ENCODE peak calls at places on chromosomes 12 and 14, in five cellular contexts. I, U, T, C and A are unnamed samples.

GRCh38 chr14:90005441-90005840 is 49.7 kb downstream of the TDP1 start:
- DNase-seq in I (no peak), U (no peak), T (no peak), C (no peak), A (no peak)

GRCh38 chr12:124568431-124569374 is 1.3 kb upstream of the NCOR2 start:
- DNase-seq in I (peak; percentile 94), U (peak; percentile 53), T (no peak), C (peak; percentile 65), A (peak; percentile 79)

GRCh38 chr12:92827836-92828431 is 101.2 kb downstream of the EEA1 start:
- DNase-seq in I (peak; percentile 49), U (peak; percentile 12), T (peak; percentile 46), C (no peak), A (peak; percentile 36)

GRCh38 chr14:93332032-93332852 is 594 bp downstream of the BTBD7 start:
- DNase-seq in I (peak; percentile 49), U (no peak), T (peak; percentile 40), C (peak; percentile 80), A (no peak)

GRCh38 chr14:79056879-79057278 is 886.7 kb downstream of the NRXN3 start:
- DNase-seq in I (peak; percentile 97), U (no peak), T (no peak), C (no peak), A (no peak)

GRCh38 chr14:21090194-21090939 is 8.1 kb downstream of the ZNF219 start:
- DNase-seq in I (no peak), U (no peak), T (no peak), C (peak; percentile 90), A (peak; percentile 58)

GRCh38 chr14:22547948-22548750 is 40.9 kb downstream of the DAD1 start:
- DNase-seq in I (no peak), U (no peak), T (no peak), C (no peak), A (no peak)

GRCh38 chr12:46269429-46270241 is 792 bp upstream of the SLC38A1 start:
- DNase-seq in I (no peak), U (no peak), T (no peak), C (peak; percentile 70), A (no peak)

GRCh38 chr14:54444003-54444402 is 2.8 kb upstream of the CNIH1 start:
- DNase-seq in I (no peak), U (no peak), T (no peak), C (no peak), A (no peak)

GRCh38 chr12:49632401-49632800 is 9.0 kb downstream of the PRPF40B start:
- DNase-seq in I (no peak), U (no peak), T (no peak), C (no peak), A (no peak)

GRCh38 chr14:55846852-55847471 is 267.0 kb downstream of the KTN1 start:
- DNase-seq in I (peak; percentile 50), U (no peak), T (no peak), C (no peak), A (no peak)

GRCh38 chr14:95396221-95396620 is 76.5 kb upstream of the CLMN start:
- DNase-seq in I (no peak), U (no peak), T (no peak), C (no peak), A (no peak)

GRCh38 chr14:95392841-95393240 is 73.1 kb upstream of the CLMN start:
- DNase-seq in I (no peak), U (no peak), T (no peak), C (no peak), A (no peak)

GRCh38 chr14:95394297-95394891 is 74.7 kb upstream of the CLMN start:
- DNase-seq in I (no peak), U (no peak), T (no peak), C (no peak), A (no peak)

GRCh38 chr14:95397325-95397724 is 77.6 kb upstream of the CLMN start:
- DNase-seq in I (no peak), U (no peak), T (no peak), C (no peak), A (no peak)

DNA sequence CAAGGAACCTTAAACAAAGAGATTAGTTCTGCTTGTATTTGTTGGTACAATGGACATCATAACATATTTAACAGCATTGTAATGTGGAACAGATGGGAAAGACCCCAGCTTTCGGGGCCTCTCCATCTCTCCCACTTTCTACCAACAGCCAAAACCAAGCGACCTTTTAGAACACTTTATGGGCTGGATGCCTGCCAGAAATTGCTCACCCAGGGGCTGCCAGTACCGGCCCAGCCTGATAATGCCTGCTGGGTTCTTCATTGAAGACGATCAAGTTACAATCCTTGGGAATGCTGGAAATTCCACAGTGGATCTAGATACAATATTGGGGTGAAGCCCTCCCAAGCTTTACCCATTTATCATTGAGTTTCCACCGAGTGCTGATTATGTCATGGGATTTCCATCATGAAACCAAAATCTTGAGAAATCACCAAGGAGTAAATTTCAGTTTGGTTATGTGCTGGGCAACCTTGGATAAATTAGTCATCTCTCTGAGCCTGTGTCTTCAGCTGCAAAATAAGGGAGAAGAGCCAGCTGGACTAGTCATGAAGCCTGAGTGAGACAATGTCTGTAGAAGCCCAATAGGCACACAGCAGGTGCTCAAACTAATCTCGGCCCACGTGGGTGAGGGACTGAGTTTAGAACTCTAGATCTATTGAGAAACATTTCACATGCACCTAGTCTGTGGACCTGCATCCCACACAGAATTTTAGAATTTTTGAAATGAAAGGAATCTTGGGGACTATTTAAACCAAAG is 75.5 kb upstream of the CLMN start:
- DNase-seq in I (no peak), U (no peak), T (no peak), C (no peak), A (no peak)
- TF ChIP-seq CEBPB in I (no peak), U (no peak), T (no peak), C (no peak), A (no peak)

DNA sequence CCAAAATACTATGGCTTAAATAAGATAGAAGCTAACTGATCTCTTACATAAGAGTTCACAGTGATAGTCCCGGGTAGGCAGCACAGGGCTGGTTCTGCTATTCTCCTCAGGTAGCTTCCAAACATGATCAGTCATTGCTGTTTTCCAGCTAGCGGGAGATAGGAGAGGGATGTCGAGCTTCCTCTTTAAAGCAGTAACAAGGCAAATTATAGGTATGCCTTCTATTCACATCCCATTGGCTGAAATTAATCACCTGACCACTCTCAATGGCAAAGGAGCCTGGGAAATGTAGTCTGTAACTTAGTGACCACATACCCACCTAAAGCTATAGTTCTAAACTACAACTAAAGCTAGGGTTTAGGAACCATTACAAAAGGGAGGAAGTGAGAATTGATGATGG is 34.5 kb upstream of the VRK1 start:
- DNase-seq in I (peak; percentile 58), U (peak; percentile 65), T (peak; percentile 67), C (no peak), A (peak; percentile 76)
- TF ChIP-seq CEBPB in I (no peak), U (no peak), T (no peak), C (no peak), A (no peak)

DNA sequence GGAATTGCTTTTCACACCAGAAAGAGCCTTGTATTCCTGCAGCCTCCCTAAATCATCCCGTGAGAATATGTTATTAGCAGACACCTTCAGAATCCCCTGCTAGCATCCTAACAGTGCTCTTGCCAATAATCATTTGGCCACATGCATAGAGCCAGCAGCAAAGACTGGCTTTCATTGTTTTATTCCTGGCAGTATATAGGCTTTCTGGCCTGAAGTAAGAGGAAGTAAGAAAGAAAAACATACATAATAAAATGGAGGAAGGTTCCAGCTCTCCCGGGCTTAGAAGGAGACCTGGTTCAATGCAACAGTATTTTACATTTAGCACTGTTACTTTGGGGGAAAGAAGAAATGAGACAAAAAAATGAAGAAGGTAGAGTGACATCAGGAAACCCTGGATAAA is 176.7 kb upstream of the ATF7IP start:
- DNase-seq in I (no peak), U (no peak), T (no peak), C (no peak), A (no peak)
- TF ChIP-seq CEBPB in I (no peak), U (no peak), T (no peak), C (no peak), A (no peak)

GRCh38 chr12:57679697-57680096 is 14.2 kb upstream of the OS9 start:
- DNase-seq in I (no peak), U (no peak), T (no peak), C (no peak), A (no peak)
- TF ChIP-seq CEBPB in I (no peak), U (no peak), T (no peak), C (no peak), A (no peak)

GRCh38 chr14:73245401-73246325 is 8.4 kb downstream of the PAPLN start:
- DNase-seq in I (no peak), U (no peak), T (no peak), C (no peak), A (no peak)
- TF ChIP-seq CEBPB in I (no peak), U (no peak), T (no peak), C (no peak), A (no peak)

DNA sequence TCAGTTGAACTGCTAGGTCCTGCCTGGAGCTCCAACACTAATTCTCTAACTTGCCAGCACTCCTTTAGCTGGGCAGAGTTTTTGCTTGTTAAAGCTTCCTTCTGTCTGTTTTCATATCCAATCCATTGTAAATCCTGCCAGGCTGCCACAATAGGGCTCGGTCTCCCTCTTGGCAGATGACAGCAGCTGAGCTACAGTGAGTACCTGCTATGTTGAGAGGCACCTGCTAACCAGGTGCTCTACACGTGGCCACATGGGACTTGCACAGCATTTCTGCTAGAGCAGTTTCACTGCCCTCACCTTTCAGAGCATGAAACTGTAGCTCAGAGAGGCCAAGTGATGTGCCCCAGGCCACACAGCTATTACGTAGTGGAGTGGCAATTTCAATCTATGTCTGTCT is 106.6 kb upstream of the NOS1 start:
- DNase-seq in I (no peak), U (no peak), T (no peak), C (no peak), A (no peak)
- TF ChIP-seq CEBPB in I (no peak), U (no peak), T (no peak), C (no peak), A (no peak)

GRCh38 chr12:111407371-111408115 is 1.8 kb downstream of the SH2B3 start:
- DNase-seq in I (no peak), U (no peak), T (no peak), C (no peak), A (no peak)

GRCh38 chr12:111405856-111406473 is at the start of gene SH2B3:
- DNase-seq in I (peak; percentile 48), U (no peak), T (no peak), C (no peak), A (no peak)

GRCh38 chr12:111406474-111407370 is 999 bp downstream of the SH2B3 start:
- DNase-seq in I (no peak), U (no peak), T (no peak), C (no peak), A (no peak)

GRCh38 chr12:111405149-111405855 is 421 bp upstream of the SH2B3 start:
- DNase-seq in I (peak; percentile 86), U (peak; percentile 86), T (peak; percentile 95), C (peak; percentile 100), A (peak; percentile 94)

DNA sequence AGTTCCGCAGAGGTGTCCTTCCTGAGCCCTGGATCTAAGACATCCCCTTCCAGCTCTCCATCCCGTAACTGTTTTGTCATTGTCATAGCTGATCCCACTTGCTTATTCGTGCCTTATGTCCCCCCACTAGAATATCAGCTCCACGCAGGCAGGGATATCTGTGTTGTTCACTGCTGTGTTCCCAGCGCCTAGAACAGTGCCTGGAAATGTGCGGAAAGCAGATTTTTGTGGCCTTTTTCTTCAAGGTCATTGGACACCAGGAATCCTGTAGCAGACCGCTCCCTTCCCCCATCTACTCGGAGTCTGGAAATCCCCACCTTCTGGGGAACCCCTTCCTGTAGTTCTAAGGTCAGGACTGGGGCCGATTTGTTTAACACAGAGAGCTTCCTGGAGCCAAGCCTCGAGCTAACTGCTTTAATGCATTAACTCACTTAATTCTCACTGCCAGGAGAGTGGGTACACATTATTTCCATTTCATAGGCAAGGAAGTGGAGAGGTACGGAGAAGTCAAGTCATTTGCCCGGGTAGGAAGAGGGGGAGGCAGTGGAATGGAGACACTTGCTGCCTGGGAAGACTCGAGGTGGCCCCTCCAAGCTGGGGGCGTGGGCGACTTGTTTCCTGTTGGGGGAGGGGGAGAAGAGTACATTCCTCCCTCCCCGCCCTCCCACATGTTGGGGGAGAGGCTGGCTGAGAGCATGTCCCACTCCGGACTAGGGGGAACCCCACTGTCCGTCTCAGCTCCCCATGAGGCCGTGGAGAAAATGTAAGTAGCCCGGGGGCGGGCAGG is 1.2 kb upstream of the SH2B3 start:
- DNase-seq in I (no peak), U (no peak), T (peak; percentile 33), C (no peak), A (no peak)
- TF ChIP-seq CEBPB in I (no peak), U (no peak), T (no peak), C (no peak), A (no peak)